ENCODE peak calls at places on chromosomes 12 and 14, in four cellular contexts. One of them, this sample, is unnamed.

GRCh38 chr14:64293976-64294671 is at the start of gene ESR2:
- DNase-seq in H1: peak
- DNase-seq in H9: peak
- DNase-seq in neuronal stem cell: peak
- DNase-seq in this sample: peak

GRCh38 chr12:44000309-44000952 is 164.6 kb downstream of the TMEM117 start:
- DNase-seq in H9: peak
- DNase-seq in neuronal stem cell: peak
- DNase-seq in H1: peak
- DNase-seq in this sample: peak

GRCh38 chr12:122282066-122282465 is 15.8 kb upstream of the VPS33A start:
- DNase-seq in neuronal stem cell: no peak
- DNase-seq in H9: no peak
- DNase-seq in H1: no peak
- DNase-seq in this sample: peak

GRCh38 chr12:132946507-132946820 is 9.6 kb downstream of the ZNF605 start:
- DNase-seq in H1: no peak
- DNase-seq in neuronal stem cell: no peak
- DNase-seq in H9: no peak
- DNase-seq in this sample: no peak

GRCh38 chr12:131134523-131135310 is 181.0 kb downstream of the ADGRD1 start:
- DNase-seq in H9: peak
- DNase-seq in H1: no peak
- DNase-seq in neuronal stem cell: no peak
- DNase-seq in this sample: no peak

GRCh38 chr14:50920482-50921225 is 23.6 kb downstream of the PYGL start:
- DNase-seq in neuronal stem cell: peak
- DNase-seq in H9: no peak
- DNase-seq in H1: no peak
- DNase-seq in this sample: peak

GRCh38 chr12:58513866-58514265 is 406.4 kb downstream of the LRIG3 start:
- DNase-seq in H9: no peak
- DNase-seq in H1: no peak
- DNase-seq in neuronal stem cell: no peak
- DNase-seq in this sample: no peak

GRCh38 chr14:96184737-96185136 is 19.9 kb upstream of the BDKRB2 start:
- DNase-seq in neuronal stem cell: no peak
- DNase-seq in H1: no peak
- DNase-seq in H9: no peak
- DNase-seq in this sample: peak

GRCh38 chr12:97639702-97640101 is 177.1 kb downstream of the RMST start:
- DNase-seq in neuronal stem cell: no peak
- DNase-seq in H1: no peak
- DNase-seq in H9: no peak
- DNase-seq in this sample: peak

GRCh38 chr12:107840186-107840585 is 65.7 kb downstream of the ASCL4 start:
- DNase-seq in H9: no peak
- DNase-seq in neuronal stem cell: no peak
- DNase-seq in H1: no peak
- DNase-seq in this sample: no peak

GRCh38 chr14:83709116-83709515 is 1820.8 kb upstream of the FLRT2 start:
- DNase-seq in neuronal stem cell: no peak
- DNase-seq in H1: no peak
- DNase-seq in H9: no peak
- DNase-seq in this sample: no peak

GRCh38 chr12:126506426-126507182 is 1441.4 kb downstream of the AACS start:
- DNase-seq in H1: no peak
- DNase-seq in H9: no peak
- DNase-seq in neuronal stem cell: no peak
- DNase-seq in this sample: no peak

GRCh38 chr12:11656550-11656949 is 7.1 kb downstream of the ETV6 start:
- DNase-seq in neuronal stem cell: no peak
- DNase-seq in H1: no peak
- DNase-seq in H9: no peak
- DNase-seq in this sample: no peak

GRCh38 chr12:47188576-47189441 is 109.0 kb upstream of the AMIGO2 start:
- DNase-seq in H1: no peak
- DNase-seq in neuronal stem cell: no peak
- DNase-seq in H9: no peak
- DNase-seq in this sample: peak

GRCh38 chr14:44854114-44854513 is 107.6 kb downstream of the KLHL28 start:
- DNase-seq in neuronal stem cell: no peak
- DNase-seq in H9: no peak
- DNase-seq in H1: no peak
- DNase-seq in this sample: no peak

GRCh38 chr12:39807043-39807442 is 187.4 kb upstream of the ABCD2 start:
- DNase-seq in neuronal stem cell: no peak
- DNase-seq in H1: no peak
- DNase-seq in H9: peak
- DNase-seq in this sample: peak

GRCh38 chr12:55922126-55922525 is 5.6 kb downstream of the PYM1 start:
- DNase-seq in H9: no peak
- DNase-seq in neuronal stem cell: no peak
- DNase-seq in H1: no peak
- DNase-seq in this sample: no peak

GRCh38 chr12:129559756-129560155 is 344.1 kb downstream of the TMEM132D start:
- DNase-seq in H9: no peak
- DNase-seq in H1: no peak
- DNase-seq in neuronal stem cell: no peak
- DNase-seq in this sample: no peak

GRCh38 chr14:104688755-104689619 is at the start of gene INF2:
- DNase-seq in H1: no peak
- DNase-seq in neuronal stem cell: peak
- DNase-seq in H9: peak
- DNase-seq in this sample: peak

GRCh38 chr12:5808956-5809355 is 136.1 kb downstream of the ANO2 start:
- DNase-seq in H1: no peak
- DNase-seq in H9: no peak
- DNase-seq in neuronal stem cell: no peak
- DNase-seq in this sample: peak

GRCh38 chr14:55430024-55430690 is 10.3 kb downstream of the TBPL2 start:
- DNase-seq in H1: no peak
- DNase-seq in neuronal stem cell: no peak
- DNase-seq in H9: no peak
- DNase-seq in this sample: peak

GRCh38 chr14:95269493-95269892 is 50.2 kb downstream of the CLMN start:
- DNase-seq in H9: no peak
- DNase-seq in H1: no peak
- DNase-seq in neuronal stem cell: no peak
- DNase-seq in this sample: no peak

GRCh38 chr12:131195796-131196195 is 242.1 kb downstream of the ADGRD1 start:
- DNase-seq in H1: no peak
- DNase-seq in neuronal stem cell: no peak
- DNase-seq in H9: peak
- DNase-seq in this sample: no peak

GRCh38 chr14:24634158-24634557 is at the start of gene GZMB:
- DNase-seq in H9: no peak
- DNase-seq in neuronal stem cell: no peak
- DNase-seq in H1: no peak
- DNase-seq in this sample: no peak

GRCh38 chr12:118960161-118960560 is 21.2 kb upstream of the SRRM4 start:
- DNase-seq in neuronal stem cell: no peak
- DNase-seq in H9: no peak
- DNase-seq in H1: no peak
- DNase-seq in this sample: no peak

GRCh38 chr12:57613427-57614109 is 2.3 kb downstream of the ARHGEF25 start:
- DNase-seq in H9: no peak
- DNase-seq in neuronal stem cell: no peak
- DNase-seq in H1: no peak
- DNase-seq in this sample: no peak

GRCh38 chr14:50937325-50937724 is 7.0 kb downstream of the PYGL start:
- DNase-seq in neuronal stem cell: no peak
- DNase-seq in H9: no peak
- DNase-seq in H1: no peak
- DNase-seq in this sample: peak

GRCh38 chr12:64780531-64781373 is 21.5 kb upstream of the GNS start:
- DNase-seq in neuronal stem cell: peak
- DNase-seq in H1: no peak
- DNase-seq in H9: peak
- DNase-seq in this sample: peak

GRCh38 chr12:122732170-122732569 is 1.5 kb upstream of the HCAR1 start:
- DNase-seq in H9: no peak
- DNase-seq in H1: no peak
- DNase-seq in neuronal stem cell: no peak
- DNase-seq in this sample: no peak

GRCh38 chr12:60535363-60535762 is 939.5 kb downstream of the SLC16A7 start:
- DNase-seq in H9: no peak
- DNase-seq in neuronal stem cell: no peak
- DNase-seq in H1: no peak
- DNase-seq in this sample: peak

GRCh38 chr14:93742761-93743160 is 45.5 kb downstream of the PRIMA1 start:
- DNase-seq in neuronal stem cell: no peak
- DNase-seq in H9: no peak
- DNase-seq in H1: no peak
- DNase-seq in this sample: no peak

GRCh38 chr14:97442363-97442762 is 645.2 kb downstream of the VRK1 start:
- DNase-seq in H9: no peak
- DNase-seq in H1: no peak
- DNase-seq in neuronal stem cell: no peak
- DNase-seq in this sample: no peak

GRCh38 chr14:103014466-103015319 is 42.7 kb downstream of the CDC42BPB start:
- DNase-seq in H9: peak
- DNase-seq in H1: no peak
- DNase-seq in neuronal stem cell: peak
- DNase-seq in this sample: peak

GRCh38 chr14:76015191-76015590 is 29.6 kb downstream of the IFT43 start:
- DNase-seq in H9: no peak
- DNase-seq in H1: no peak
- DNase-seq in neuronal stem cell: no peak
- DNase-seq in this sample: no peak

GRCh38 chr14:76011959-76012802 is 26.6 kb downstream of the IFT43 start:
- DNase-seq in H1: no peak
- DNase-seq in neuronal stem cell: no peak
- DNase-seq in H9: peak
- DNase-seq in this sample: peak

GRCh38 chr14:76019676-76020075 is 34.1 kb downstream of the IFT43 start:
- DNase-seq in H1: no peak
- DNase-seq in neuronal stem cell: no peak
- DNase-seq in H9: no peak
- DNase-seq in this sample: no peak

GRCh38 chr14:76015668-76016067 is 30.1 kb downstream of the IFT43 start:
- DNase-seq in H9: no peak
- DNase-seq in H1: no peak
- DNase-seq in neuronal stem cell: no peak
- DNase-seq in this sample: no peak
- H2BK12ac ChIP-seq in H9: no peak
- H2BK12ac ChIP-seq in H1: no peak
- H2BK12ac ChIP-seq in neuronal stem cell: no peak
- H2BK12ac ChIP-seq in this sample: no peak

GRCh38 chr14:74238974-74239847 is at the start of gene VSX2:
- DNase-seq in neuronal stem cell: no peak
- DNase-seq in H1: no peak
- DNase-seq in H9: peak
- DNase-seq in this sample: no peak
- H3K9ac ChIP-seq in neuronal stem cell: no peak
- H3K9ac ChIP-seq in H1: no peak
- H3K9ac ChIP-seq in H9: no peak
- H3K9ac ChIP-seq in this sample: no peak

GRCh38 chr12:68854554-68854953 is 46.6 kb downstream of the MDM2 start:
- DNase-seq in H9: no peak
- DNase-seq in H1: no peak
- DNase-seq in neuronal stem cell: no peak
- DNase-seq in this sample: no peak
- H4K91ac ChIP-seq in H9: no peak
- H4K91ac ChIP-seq in H1: no peak
- H4K91ac ChIP-seq in neuronal stem cell: no peak
- H4K91ac ChIP-seq in this sample: no peak

GRCh38 chr14:46197856-46198255 is 453.7 kb downstream of the RPL10L start:
- DNase-seq in H1: no peak
- DNase-seq in neuronal stem cell: no peak
- DNase-seq in H9: no peak
- DNase-seq in this sample: no peak
- H2BK12ac ChIP-seq in H1: no peak
- H2BK12ac ChIP-seq in neuronal stem cell: no peak
- H2BK12ac ChIP-seq in H9: no peak
- H2BK12ac ChIP-seq in this sample: no peak